ENCODE peak calls at places on chromosomes 13 and 19, in seven cellular contexts. I is heart right ventricle; O is pancreas; G is small intestine; R is A549; S is neuronal stem cell; F is effector memory CD4-positive, alpha-beta T cell. B is an unnamed sample.

GRCh38 chr19:10643968-10644290 is 10.2 kb upstream of the ILF3 start:
- DNase-seq in I (no peak), O (no peak), G (no peak), R (no peak), S (no peak), F (no peak), B (no peak)

GRCh38 chr13:40665754-40666057 is 735 bp downstream of the FOXO1 start:
- DNase-seq in I (no peak), O (no peak), G (peak; percentile 38), R (no peak), S (no peak), F (peak; percentile 39), B (no peak)

GRCh38 chr19:49689133-49690072 is at the start of gene ADM5:
- DNase-seq in I (peak; percentile 54), O (peak; percentile 83), G (peak; percentile 52), R (no peak), S (no peak), F (no peak), B (no peak)

GRCh38 chr19:7673995-7674667 is 2.8 kb upstream of the MCEMP1 start:
- DNase-seq in I (peak; percentile 64), O (peak; percentile 46), G (peak; percentile 65), R (peak; percentile 74), S (no peak), F (no peak), B (peak; percentile 84)

GRCh38 chr19:1223018-1223855 is 14.6 kb downstream of the CBARP start:
- DNase-seq in I (no peak), O (peak; percentile 53), G (peak; percentile 33), R (peak; percentile 61), S (no peak), F (no peak), B (peak; percentile 83)

GRCh38 chr19:51064534-51065220 is at the start of gene KLK13:
- DNase-seq in I (peak; percentile 60), O (peak; percentile 74), G (no peak), R (peak; percentile 22), S (no peak), F (no peak), B (no peak)

GRCh38 chr19:43799502-43800142 is 2.6 kb downstream of the LYPD5 start:
- DNase-seq in I (no peak), O (no peak), G (peak; percentile 34), R (no peak), S (no peak), F (no peak), B (no peak)

GRCh38 chr13:46304546-46304945 is 82.5 kb downstream of the RUBCNL start:
- DNase-seq in I (no peak), O (no peak), G (no peak), R (no peak), S (no peak), F (no peak), B (no peak)

GRCh38 chr19:18895828-18896341 is at the start of gene CERS1:
- DNase-seq in I (no peak), O (no peak), G (no peak), R (no peak), S (peak; percentile 54), F (no peak), B (no peak)

GRCh38 chr13:21106089-21106488 is 44.7 kb upstream of the LATS2 start:
- DNase-seq in I (no peak), O (no peak), G (no peak), R (no peak), S (no peak), F (no peak), B (no peak)

GRCh38 chr13:97344250-97345175 is 89.5 kb upstream of the RAP2A start:
- DNase-seq in I (peak; percentile 49), O (no peak), G (peak; percentile 79), R (peak; percentile 57), S (peak; percentile 32), F (no peak), B (peak; percentile 85)

GRCh38 chr19:50772408-50773311 is 2.4 kb downstream of the GPR32 start:
- DNase-seq in I (no peak), O (no peak), G (no peak), R (peak; percentile 55), S (no peak), F (no peak), B (no peak)

GRCh38 chr13:73754727-73755292 is 379.4 kb downstream of the KLF12 start:
- DNase-seq in I (no peak), O (no peak), G (peak; percentile 83), R (peak; percentile 46), S (peak; percentile 59), F (no peak), B (no peak)

GRCh38 chr19:1268392-1269064 is 604 bp upstream of the CIRBP start:
- DNase-seq in I (peak; percentile 41), O (peak; percentile 72), G (no peak), R (no peak), S (no peak), F (no peak), B (no peak)

GRCh38 chr13:70034280-70034679 is 73.3 kb upstream of the ATXN8OS start:
- DNase-seq in I (no peak), O (no peak), G (no peak), R (no peak), S (no peak), F (no peak), B (no peak)

GRCh38 chr13:26247608-26248007 is 6.3 kb upstream of the CDK8 start:
- DNase-seq in I (no peak), O (no peak), G (no peak), R (no peak), S (no peak), F (no peak), B (no peak)

GRCh38 chr13:74839656-74840055 is 642.3 kb downstream of the TBC1D4 start:
- DNase-seq in I (no peak), O (no peak), G (no peak), R (no peak), S (no peak), F (no peak), B (no peak)

GRCh38 chr19:52140077-52140710 is 456 bp upstream of the ZNF616 start:
- DNase-seq in I (no peak), O (no peak), G (peak; percentile 17), R (no peak), S (no peak), F (no peak), B (no peak)

GRCh38 chr19:6821639-6822310 is 49.3 kb downstream of the VAV1 start:
- DNase-seq in I (no peak), O (no peak), G (no peak), R (no peak), S (no peak), F (no peak), B (no peak)

GRCh38 chr19:45876411-45877197 is 9.3 kb downstream of the IRF2BP1 start:
- DNase-seq in I (peak; percentile 41), O (peak; percentile 82), G (peak; percentile 34), R (no peak), S (no peak), F (no peak), B (no peak)

GRCh38 chr19:40936755-40937154 is 54.3 kb upstream of the CYP2B6 start:
- DNase-seq in I (no peak), O (no peak), G (no peak), R (no peak), S (no peak), F (no peak), B (no peak)

GRCh38 chr13:98172570-98173405 is 4.3 kb downstream of the RNF113B start:
- DNase-seq in I (no peak), O (no peak), G (no peak), R (no peak), S (no peak), F (no peak), B (no peak)

GRCh38 chr13:65725001-65725400 is 1505.1 kb downstream of the PCDH9 start:
- DNase-seq in I (no peak), O (no peak), G (no peak), R (no peak), S (no peak), F (no peak), B (no peak)

DNA sequence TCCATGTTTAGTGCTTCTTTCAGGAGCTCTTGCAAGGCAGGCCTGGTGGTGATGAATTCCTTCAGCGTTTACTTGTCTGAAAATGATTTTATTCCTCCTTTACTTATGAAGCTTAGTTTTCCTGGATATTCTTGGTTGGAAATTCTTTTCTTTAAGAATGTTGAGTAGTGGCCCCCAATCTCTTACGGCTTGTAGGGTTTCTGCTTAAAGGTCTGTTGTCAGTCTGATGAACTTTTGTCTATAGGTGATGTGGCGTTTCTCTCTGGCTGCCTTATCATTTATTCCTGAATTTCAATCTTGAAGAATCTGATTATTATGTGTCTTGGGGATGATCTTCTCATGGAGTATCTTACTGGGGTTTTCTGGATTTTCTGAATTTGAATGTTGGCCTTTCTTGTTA is 26.0 kb downstream of the ZNF430 start:
- DNase-seq in I (no peak), O (no peak), G (no peak), R (no peak), S (no peak), F (no peak), B (no peak)
- H3K9me3 ChIP-seq in I (peaks cover 93% of the 10 kb centered on the region), O (no peaks in the 10 kb centered on the region), G (peaks cover 1% of the 10 kb centered on the region), R (peaks cover 13% of the 10 kb centered on the region), S (peaks cover 4% of the 10 kb centered on the region), F (peaks cover 16% of the 10 kb centered on the region), B (peaks cover 4% of the 10 kb centered on the region)

DNA sequence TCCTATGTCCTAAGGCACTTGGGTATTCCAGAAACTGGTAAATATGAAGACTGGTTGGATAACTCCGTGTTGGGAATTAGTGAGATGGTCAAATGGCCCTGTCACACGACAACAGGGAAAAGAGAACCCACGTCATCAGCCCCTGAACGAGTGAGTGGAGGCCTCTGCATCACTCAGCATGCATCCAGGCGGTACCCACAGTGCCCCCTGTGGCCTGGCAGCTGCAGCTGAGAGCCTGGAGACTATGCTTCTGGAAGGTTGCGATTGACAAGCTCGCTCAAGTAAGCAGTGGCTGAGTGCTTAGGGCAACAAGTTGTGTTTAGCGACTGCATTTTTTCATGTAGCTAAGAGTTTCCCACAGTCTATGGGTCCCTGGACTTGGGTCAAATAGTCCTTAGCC is 55.9 kb downstream of the COL4A2 start:
- DNase-seq in I (no peak), O (no peak), G (no peak), R (no peak), S (no peak), F (no peak), B (peak; percentile 67)
- H3K4me1 ChIP-seq in I (peaks cover 42% of the 10 kb centered on the region), O (no peaks in the 10 kb centered on the region), G (no peaks in the 10 kb centered on the region), R (peaks cover 4% of the 10 kb centered on the region), S (peaks cover 5% of the 10 kb centered on the region), F (no peaks in the 10 kb centered on the region), B (no peaks in the 10 kb centered on the region)

GRCh38 chr13:33281951-33282595 is 3.5 kb downstream of the STARD13 start:
- DNase-seq in I (no peak), O (no peak), G (no peak), R (peak; percentile 19), S (no peak), F (no peak), B (no peak)

GRCh38 chr13:33285420-33286124 is at the start of gene STARD13:
- DNase-seq in I (peak; percentile 89), O (peak; percentile 86), G (peak; percentile 96), R (peak; percentile 84), S (peak; percentile 78), F (no peak), B (peak; percentile 95)

GRCh38 chr13:33284916-33285315 is 639 bp downstream of the STARD13 start:
- DNase-seq in I (no peak), O (no peak), G (peak; percentile 24), R (no peak), S (no peak), F (no peak), B (no peak)

GRCh38 chr13:33284016-33284415 is 1.5 kb downstream of the STARD13 start:
- DNase-seq in I (no peak), O (no peak), G (no peak), R (no peak), S (no peak), F (no peak), B (no peak)

GRCh38 chr13:33283195-33283910 is 2.2 kb downstream of the STARD13 start:
- DNase-seq in I (no peak), O (no peak), G (no peak), R (no peak), S (no peak), F (no peak), B (no peak)
- H3K27ac ChIP-seq in I (peak overlapping the region; percentile 95), O (no peak overlapping the region), G (no peak overlapping the region), R (peak overlapping the region; percentile 89), S (no peak overlapping the region), F (no peak overlapping the region), B (no peak overlapping the region)

GRCh38 chr19:36392916-36393673 is 14.1 kb upstream of the ZFP14 start:
- DNase-seq in I (no peak), O (no peak), G (no peak), R (peak; percentile 37), S (no peak), F (no peak), B (no peak)
- H3K9me3 ChIP-seq in I (peaks cover 100% of the 10 kb centered on the region), O (no peaks in the 10 kb centered on the region), G (peaks cover 3% of the 10 kb centered on the region), R (peaks cover 100% of the 10 kb centered on the region), S (peaks cover 37% of the 10 kb centered on the region), F (peaks cover 56% of the 10 kb centered on the region), B (peaks cover 32% of the 10 kb centered on the region)